ENCODE peak calls at places on chromosome 7, in four cellular contexts. C is neural progenitor cell, X is lower lobe of right lung, L is fibroblast of mammary gland. I is an unnamed sample.

GRCh38 chr7:156438011-156438410 is 202.6 kb upstream of the RNF32 start:
- DNase-seq in C (no peak), X (no peak), L (no peak), I (no peak)

GRCh38 chr7:141415999-141416398 is 135.2 kb upstream of the AGK start:
- DNase-seq in C (no peak), X (no peak), L (no peak), I (no peak)

GRCh38 chr7:35802649-35803048 is 1.8 kb downstream of the SEPTIN7 start:
- DNase-seq in C (peak; percentile 20), X (no peak), L (no peak), I (no peak)

GRCh38 chr7:142488234-142488633 is 230.4 kb upstream of the PRSS58 start:
- DNase-seq in C (no peak), X (no peak), L (no peak), I (no peak)

GRCh38 chr7:17966706-17967105 is 26.4 kb upstream of the SNX13 start:
- DNase-seq in C (no peak), X (no peak), L (no peak), I (no peak)

GRCh38 chr7:132907380-132907940 is 174.4 kb downstream of the CHCHD3 start:
- DNase-seq in C (no peak), X (no peak), L (no peak), I (no peak)

GRCh38 chr7:94439893-94440381 is 45.2 kb downstream of the COL1A2 start:
- DNase-seq in C (no peak), X (no peak), L (peak; percentile 8), I (no peak)

GRCh38 chr7:69898189-69898588 is 299.9 kb downstream of the AUTS2 start:
- DNase-seq in C (no peak), X (no peak), L (no peak), I (no peak)

GRCh38 chr7:143172354-143172753 is 10.9 kb upstream of the TAS2R39 start:
- DNase-seq in C (no peak), X (peak; percentile 77), L (peak; percentile 25), I (no peak)

GRCh38 chr7:112049555-112049954 is 156.6 kb downstream of the DOCK4 start:
- DNase-seq in C (no peak), X (no peak), L (no peak), I (no peak)

GRCh38 chr7:86961686-86962085 is 97.8 kb downstream of the ELAPOR2 start:
- DNase-seq in C (no peak), X (no peak), L (peak; percentile 5), I (no peak)

GRCh38 chr7:134789967-134790685 is 10.7 kb downstream of the CALD1 start:
- DNase-seq in C (no peak), X (no peak), L (peak; percentile 72), I (no peak)

GRCh38 chr7:43674559-43675436 is 54.5 kb downstream of the COA1 start:
- DNase-seq in C (no peak), X (no peak), L (peak; percentile 95), I (no peak)

GRCh38 chr7:91265693-91266066 is 1.4 kb downstream of the FZD1 start:
- DNase-seq in C (peak; percentile 18), X (peak; percentile 57), L (no peak), I (no peak)

GRCh38 chr7:50860598-50860997 is 77.9 kb upstream of the GRB10 start:
- DNase-seq in C (no peak), X (no peak), L (no peak), I (no peak)

GRCh38 chr7:17528636-17529035 is 230.2 kb downstream of the AHR start:
- DNase-seq in C (no peak), X (no peak), L (peak; percentile 35), I (no peak)

GRCh38 chr7:135970682-135971365 is 6.3 kb downstream of the MTPN start:
- DNase-seq in C (no peak), X (no peak), L (no peak), I (no peak)

GRCh38 chr7:140085447-140085846 is 22.7 kb upstream of the PARP12 start:
- DNase-seq in C (no peak), X (no peak), L (no peak), I (no peak)
- TF ChIP-seq CTCF in C (no peak), X (no peak), L (no peak), I (no peak)

GRCh38 chr7:47557317-47557985 is 24.5 kb downstream of the TNS3 start:
- DNase-seq in C (no peak), X (no peak), L (peak; percentile 81), I (no peak)

GRCh38 chr7:47556511-47557180 is 25.3 kb downstream of the TNS3 start:
- DNase-seq in C (no peak), X (no peak), L (peak; percentile 57), I (peak; percentile 61)

GRCh38 chr7:47561715-47562446 is 20.0 kb downstream of the TNS3 start:
- DNase-seq in C (no peak), X (no peak), L (no peak), I (no peak)

GRCh38 chr7:47559306-47560220 is 22.3 kb downstream of the TNS3 start:
- DNase-seq in C (no peak), X (no peak), L (no peak), I (no peak)

GRCh38 chr7:47557986-47558670 is 23.8 kb downstream of the TNS3 start:
- DNase-seq in C (peak; percentile 49), X (no peak), L (no peak), I (no peak)
- TF ChIP-seq CTCF in C (no peak), X (no peak), L (no peak), I (no peak)

GRCh38 chr7:76318488-76319353 is 16.2 kb downstream of the HSPB1 start:
- DNase-seq in C (peak; percentile 78), X (peak; percentile 73), L (peak; percentile 92), I (peak; percentile 62)
- TF ChIP-seq CTCF in C (peak; percentile 26), X (no peak), L (peak; percentile 35), I (no peak)

GRCh38 chr7:129431911-129432643 is 2.2 kb upstream of the STRIP2 start:
- DNase-seq in C (no peak), X (no peak), L (no peak), I (no peak)

GRCh38 chr7:129434846-129435318 is 650 bp downstream of the STRIP2 start:
- DNase-seq in C (peak; percentile 70), X (no peak), L (peak; percentile 7), I (no peak)

GRCh38 chr7:129435414-129435829 is 1.2 kb downstream of the STRIP2 start:
- DNase-seq in C (no peak), X (no peak), L (no peak), I (no peak)

GRCh38 chr7:129434172-129434845 is at the start of gene STRIP2:
- DNase-seq in C (peak; percentile 98), X (peak; percentile 94), L (peak; percentile 55), I (peak; percentile 79)

DNA sequence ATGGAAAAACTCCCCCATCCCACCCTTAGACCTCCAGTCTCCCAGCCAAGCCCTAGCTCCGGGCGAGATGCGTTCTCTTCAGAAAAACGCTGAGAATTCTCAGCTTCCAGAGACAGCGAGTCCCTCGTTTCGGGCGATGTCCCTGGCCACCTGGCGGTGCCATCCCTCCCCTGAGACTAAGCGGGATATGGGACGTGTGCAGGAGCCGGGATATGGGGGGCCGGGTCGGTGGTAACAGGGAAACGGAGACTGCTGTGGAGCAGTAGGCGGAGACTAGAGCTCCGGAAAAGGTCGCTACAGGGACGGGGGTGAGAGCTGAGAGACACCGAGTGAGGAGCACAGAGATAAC is 435 bp upstream of the STRIP2 start:
- DNase-seq in C (peak; percentile 86), X (no peak), L (no peak), I (no peak)
- TF ChIP-seq CTCF in C (peak; percentile 48), X (no peak), L (no peak), I (no peak)

I was measured in CD14-positive monocyte.